ENCODE peak calls at places on chromosomes 5 and 9, in four cellular contexts. A is neural progenitor cell, E is NCI-H2029 treated with DMSO at 0.1 percent for 48 hours, Y is aorta. G is an unnamed sample.

GRCh38 chr9:98129451-98129881 is 10.4 kb upstream of the TRIM14 start:
- DNase-seq in Y (no peak), E (no peak), A (no peak), G (no peak)

GRCh38 chr5:44260793-44261192 is 128.4 kb downstream of the FGF10 start:
- DNase-seq in A (no peak), Y (no peak), E (no peak), G (no peak)

GRCh38 chr5:151239237-151239861 is 13.6 kb upstream of the GM2A start:
- DNase-seq in Y (peak; percentile 86), E (peak; percentile 8), A (peak; percentile 61), G (no peak)

GRCh38 chr5:15234366-15234765 is 265.6 kb upstream of the FBXL7 start:
- DNase-seq in A (peak; percentile 13), E (no peak), Y (no peak), G (peak; percentile 51)

GRCh38 chr9:113370806-113371325 is 5.9 kb downstream of the HDHD3 start:
- DNase-seq in E (no peak), A (no peak), Y (no peak), G (no peak)

GRCh38 chr9:105608685-105609598 is 51.0 kb downstream of the FKTN start:
- DNase-seq in E (peak; percentile 59), Y (no peak), A (peak; percentile 79), G (no peak)

GRCh38 chr9:126411225-126411947 is 84.8 kb downstream of the MVB12B start:
- DNase-seq in A (no peak), E (peak; percentile 88), Y (no peak), G (no peak)

GRCh38 chr5:149181702-149182101 is 40.4 kb downstream of the ABLIM3 start:
- DNase-seq in E (no peak), A (no peak), Y (no peak), G (no peak)

GRCh38 chr9:129720865-129721545 is 31.8 kb downstream of the PTGES start:
- DNase-seq in A (no peak), E (no peak), Y (no peak), G (no peak)

GRCh38 chr9:73023025-73023541 is 70.2 kb upstream of the ALDH1A1 start:
- DNase-seq in A (peak; percentile 70), E (peak; percentile 41), Y (peak; percentile 61), G (peak; percentile 58)

GRCh38 chr5:157855404-157855994 is 3.4 kb downstream of the CLINT1 start:
- DNase-seq in A (peak; percentile 73), Y (peak; percentile 63), E (peak; percentile 35), G (peak; percentile 44)

GRCh38 chr9:99465231-99465891 is 243.3 kb downstream of the SEC61B start:
- DNase-seq in E (no peak), A (peak; percentile 67), Y (no peak), G (no peak)

GRCh38 chr5:137679910-137680309 is 56.0 kb downstream of the KLHL3 start:
- DNase-seq in Y (no peak), E (no peak), A (no peak), G (no peak)

GRCh38 chr9:137723396-137724113 is 104.8 kb downstream of the EHMT1 start:
- DNase-seq in E (no peak), Y (no peak), A (peak; percentile 43), G (no peak)

GRCh38 chr5:107806271-107806670 is 135.5 kb upstream of the EFNA5 start:
- DNase-seq in Y (no peak), A (peak; percentile 61), E (no peak), G (no peak)

GRCh38 chr9:134363450-134363849 is 37.2 kb downstream of the RXRA start:
- DNase-seq in E (no peak), A (no peak), Y (no peak), G (no peak)

G was measured in H1.